ENCODE peak calls at places on chromosomes 12 and 14, in six cellular contexts. One of them, this sample, is unnamed.
A peak's percentile ranks its signal among the peaks of the same experiment; 100 is the strongest.

GRCh38 chr12:57169046-57169795 is 21.8 kb upstream of the LRP1-AS start:
- DNase-seq in mesendoderm: no peak
- DNase-seq in HCT116: no peak
- DNase-seq in neural progenitor cell: no peak
- DNase-seq in fibroblast of lung: no peak
- DNase-seq in HepG2: no peak
- DNase-seq in this sample: no peak

GRCh38 chr14:95078841-95079240 is 78.5 kb downstream of the DICER1 start:
- DNase-seq in mesendoderm: no peak
- DNase-seq in HepG2: no peak
- DNase-seq in HCT116: no peak
- DNase-seq in neural progenitor cell: no peak
- DNase-seq in fibroblast of lung: no peak
- DNase-seq in this sample: no peak

GRCh38 chr12:1916396-1917171 is 1.9 kb downstream of the CACNA2D4 start:
- DNase-seq in HepG2: no peak
- DNase-seq in HCT116: no peak
- DNase-seq in neural progenitor cell: no peak
- DNase-seq in fibroblast of lung: no peak
- DNase-seq in mesendoderm: no peak
- DNase-seq in this sample: no peak

GRCh38 chr12:59375633-59376032 is 220.2 kb upstream of the SLC16A7 start:
- DNase-seq in HCT116: no peak
- DNase-seq in mesendoderm: no peak
- DNase-seq in fibroblast of lung: no peak
- DNase-seq in HepG2: no peak
- DNase-seq in neural progenitor cell: no peak
- DNase-seq in this sample: no peak

GRCh38 chr12:27277846-27278260 is 33.8 kb downstream of the STK38L start:
- DNase-seq in HepG2: peak; percentile 60
- DNase-seq in fibroblast of lung: peak; percentile 96
- DNase-seq in mesendoderm: peak; percentile 73
- DNase-seq in neural progenitor cell: no peak
- DNase-seq in HCT116: peak; percentile 6
- DNase-seq in this sample: peak; percentile 88

GRCh38 chr12:12979731-12980259 is 20.3 kb downstream of the HEBP1 start:
- DNase-seq in neural progenitor cell: peak; percentile 30
- DNase-seq in mesendoderm: peak; percentile 95
- DNase-seq in fibroblast of lung: peak; percentile 96
- DNase-seq in HCT116: no peak
- DNase-seq in HepG2: no peak
- DNase-seq in this sample: peak; percentile 99

GRCh38 chr14:80095623-80096022 is 115.7 kb downstream of the DIO2 start:
- DNase-seq in HepG2: no peak
- DNase-seq in HCT116: no peak
- DNase-seq in fibroblast of lung: peak; percentile 94
- DNase-seq in mesendoderm: no peak
- DNase-seq in neural progenitor cell: no peak
- DNase-seq in this sample: peak; percentile 74

GRCh38 chr12:26054383-26054782 is 70.5 kb downstream of the BHLHE41 start:
- DNase-seq in HCT116: no peak
- DNase-seq in neural progenitor cell: no peak
- DNase-seq in mesendoderm: peak; percentile 46
- DNase-seq in fibroblast of lung: no peak
- DNase-seq in HepG2: no peak
- DNase-seq in this sample: no peak

GRCh38 chr14:103518416-103519042 is 4.1 kb downstream of the CKB start:
- DNase-seq in HepG2: peak; percentile 51
- DNase-seq in mesendoderm: peak; percentile 62
- DNase-seq in neural progenitor cell: peak; percentile 83
- DNase-seq in fibroblast of lung: no peak
- DNase-seq in HCT116: no peak
- DNase-seq in this sample: peak; percentile 63

GRCh38 chr12:65605019-65605418 is 219.3 kb upstream of the HMGA2 start:
- DNase-seq in fibroblast of lung: peak; percentile 40
- DNase-seq in HepG2: no peak
- DNase-seq in HCT116: no peak
- DNase-seq in neural progenitor cell: no peak
- DNase-seq in mesendoderm: no peak
- DNase-seq in this sample: peak; percentile 52

GRCh38 chr12:106051853-106052531 is 86.8 kb downstream of the NUAK1 start:
- DNase-seq in fibroblast of lung: peak; percentile 49
- DNase-seq in HCT116: no peak
- DNase-seq in HepG2: no peak
- DNase-seq in neural progenitor cell: no peak
- DNase-seq in mesendoderm: no peak
- DNase-seq in this sample: peak; percentile 46

GRCh38 chr12:60066655-60067054 is 470.8 kb downstream of the SLC16A7 start:
- DNase-seq in HCT116: no peak
- DNase-seq in mesendoderm: no peak
- DNase-seq in HepG2: no peak
- DNase-seq in fibroblast of lung: no peak
- DNase-seq in neural progenitor cell: no peak
- DNase-seq in this sample: no peak

GRCh38 chr14:94180655-94181271 is 6.6 kb downstream of the PPP4R4 start:
- DNase-seq in neural progenitor cell: peak; percentile 42
- DNase-seq in mesendoderm: peak; percentile 62
- DNase-seq in HepG2: peak; percentile 67
- DNase-seq in fibroblast of lung: peak; percentile 32
- DNase-seq in HCT116: peak; percentile 35
- DNase-seq in this sample: peak; percentile 63

GRCh38 chr14:51732494-51733080 is 80.9 kb downstream of the FRMD6 start:
- DNase-seq in neural progenitor cell: no peak
- DNase-seq in HepG2: no peak
- DNase-seq in HCT116: no peak
- DNase-seq in fibroblast of lung: no peak
- DNase-seq in mesendoderm: no peak
- DNase-seq in this sample: peak; percentile 61

GRCh38 chr12:2094597-2094996 is 41.8 kb downstream of the CACNA1C start:
- DNase-seq in HepG2: no peak
- DNase-seq in fibroblast of lung: no peak
- DNase-seq in HCT116: no peak
- DNase-seq in mesendoderm: no peak
- DNase-seq in neural progenitor cell: no peak
- DNase-seq in this sample: peak; percentile 71

GRCh38 chr12:10307630-10308029 is at the start of gene KLRD1:
- DNase-seq in HCT116: no peak
- DNase-seq in fibroblast of lung: peak; percentile 22
- DNase-seq in neural progenitor cell: no peak
- DNase-seq in HepG2: no peak
- DNase-seq in mesendoderm: no peak
- DNase-seq in this sample: peak; percentile 32

GRCh38 chr12:55708695-55709233 is 1.1 kb upstream of the ITGA7 start:
- DNase-seq in fibroblast of lung: no peak
- DNase-seq in neural progenitor cell: no peak
- DNase-seq in HCT116: no peak
- DNase-seq in mesendoderm: no peak
- DNase-seq in HepG2: no peak
- DNase-seq in this sample: no peak

GRCh38 chr12:96204381-96204780 is 10.2 kb downstream of the ELK3 start:
- DNase-seq in HepG2: no peak
- DNase-seq in mesendoderm: no peak
- DNase-seq in HCT116: no peak
- DNase-seq in fibroblast of lung: no peak
- DNase-seq in neural progenitor cell: no peak
- DNase-seq in this sample: no peak

GRCh38 chr12:9742665-9743064 is 9.8 kb upstream of the CLECL1 start:
- DNase-seq in fibroblast of lung: no peak
- DNase-seq in neural progenitor cell: no peak
- DNase-seq in HepG2: no peak
- DNase-seq in HCT116: no peak
- DNase-seq in mesendoderm: no peak
- DNase-seq in this sample: no peak

GRCh38 chr12:113093409-113094101 is 37.0 kb downstream of the DTX1 start:
- DNase-seq in mesendoderm: no peak
- DNase-seq in HepG2: no peak
- DNase-seq in HCT116: no peak
- DNase-seq in fibroblast of lung: no peak
- DNase-seq in neural progenitor cell: no peak
- DNase-seq in this sample: no peak

GRCh38 chr12:65592416-65592815 is 231.9 kb upstream of the HMGA2 start:
- DNase-seq in fibroblast of lung: no peak
- DNase-seq in mesendoderm: no peak
- DNase-seq in neural progenitor cell: no peak
- DNase-seq in HepG2: no peak
- DNase-seq in HCT116: no peak
- DNase-seq in this sample: no peak

GRCh38 chr14:93861846-93862641 is 65.1 kb upstream of the FAM181A start:
- DNase-seq in fibroblast of lung: no peak
- DNase-seq in neural progenitor cell: no peak
- DNase-seq in HCT116: no peak
- DNase-seq in HepG2: no peak
- DNase-seq in mesendoderm: no peak
- DNase-seq in this sample: no peak

GRCh38 chr12:5083955-5084849 is 40.5 kb downstream of the KCNA5 start:
- DNase-seq in neural progenitor cell: peak; percentile 62
- DNase-seq in HCT116: peak; percentile 28
- DNase-seq in mesendoderm: peak; percentile 72
- DNase-seq in HepG2: peak; percentile 24
- DNase-seq in fibroblast of lung: peak; percentile 83
- DNase-seq in this sample: peak; percentile 67

GRCh38 chr14:61225304-61225703 is 55.8 kb downstream of the TMEM30B start:
- DNase-seq in HCT116: no peak
- DNase-seq in fibroblast of lung: no peak
- DNase-seq in mesendoderm: no peak
- DNase-seq in neural progenitor cell: no peak
- DNase-seq in HepG2: no peak
- DNase-seq in this sample: peak; percentile 32

GRCh38 chr14:61221906-61222305 is 59.2 kb downstream of the TMEM30B start:
- DNase-seq in mesendoderm: no peak
- DNase-seq in HepG2: no peak
- DNase-seq in fibroblast of lung: no peak
- DNase-seq in neural progenitor cell: no peak
- DNase-seq in HCT116: no peak
- DNase-seq in this sample: no peak

GRCh38 chr14:61223552-61223951 is 57.6 kb downstream of the TMEM30B start:
- DNase-seq in neural progenitor cell: no peak
- DNase-seq in fibroblast of lung: no peak
- DNase-seq in HCT116: no peak
- DNase-seq in mesendoderm: no peak
- DNase-seq in HepG2: no peak
- DNase-seq in this sample: no peak

GRCh38 chr14:61219673-61220072 is 61.5 kb downstream of the TMEM30B start:
- DNase-seq in HepG2: no peak
- DNase-seq in fibroblast of lung: no peak
- DNase-seq in HCT116: no peak
- DNase-seq in neural progenitor cell: peak; percentile 13
- DNase-seq in mesendoderm: no peak
- DNase-seq in this sample: peak; percentile 71

DNA sequence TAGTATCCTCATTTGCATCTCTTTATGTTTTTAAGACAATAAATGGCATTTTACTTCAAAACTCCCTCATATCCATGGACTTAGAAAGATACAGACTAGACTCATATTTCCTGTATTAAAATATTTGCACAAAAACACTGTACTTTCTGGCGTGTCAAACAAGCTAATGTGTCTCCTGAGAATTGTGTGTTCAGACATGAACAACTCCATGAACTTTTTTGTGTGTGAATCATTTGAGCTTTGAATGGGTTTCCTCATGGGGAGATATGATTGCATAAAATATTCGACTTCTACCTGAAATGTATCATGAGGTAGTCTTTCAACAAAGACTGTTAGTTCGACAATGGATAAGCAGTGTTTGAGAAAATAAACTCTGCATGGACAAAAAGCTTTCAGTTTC is 58.8 kb downstream of the TMEM30B start:
- DNase-seq in mesendoderm: no peak
- DNase-seq in fibroblast of lung: no peak
- DNase-seq in neural progenitor cell: no peak
- DNase-seq in HepG2: no peak
- DNase-seq in HCT116: no peak
- DNase-seq in this sample: no peak
- H3K9ac ChIP-seq in mesendoderm: no peak overlapping the region
- H3K9ac ChIP-seq in fibroblast of lung: no peak overlapping the region
- H3K9ac ChIP-seq in neural progenitor cell: no peak overlapping the region
- H3K9ac ChIP-seq in HepG2: no peak overlapping the region
- H3K9ac ChIP-seq in HCT116: no peak overlapping the region
- H3K9ac ChIP-seq in this sample: no peak overlapping the region

DNA sequence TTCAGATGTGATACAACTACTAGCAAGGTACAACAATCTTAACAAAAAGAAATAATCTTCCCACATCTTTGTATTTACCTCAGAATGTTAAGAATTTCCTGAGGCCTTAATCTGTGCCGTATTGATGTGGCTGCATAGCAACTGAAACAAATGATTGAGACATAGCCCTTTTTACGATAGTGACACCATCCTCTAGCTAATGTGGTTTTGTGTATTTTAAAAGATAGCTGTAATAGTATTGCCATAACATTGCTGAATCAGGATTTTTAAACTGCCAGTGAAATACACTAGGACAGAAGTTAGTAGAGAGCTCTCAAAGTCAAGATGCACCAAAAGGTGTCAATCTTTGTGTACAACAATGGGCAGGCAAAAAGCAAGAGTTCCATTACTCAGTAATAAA is 11.9 kb downstream of the NPAS3 start:
- DNase-seq in fibroblast of lung: peak; percentile 81
- DNase-seq in neural progenitor cell: no peak
- DNase-seq in HepG2: no peak
- DNase-seq in HCT116: no peak
- DNase-seq in mesendoderm: peak; percentile 42
- DNase-seq in this sample: peak; percentile 29
- H3K4me1 ChIP-seq in fibroblast of lung: no peaks in the 10 kb centered on the region
- H3K4me1 ChIP-seq in neural progenitor cell: no peaks in the 10 kb centered on the region
- H3K4me1 ChIP-seq in HepG2: no peaks in the 10 kb centered on the region
- H3K4me1 ChIP-seq in HCT116: no peaks in the 10 kb centered on the region
- H3K4me1 ChIP-seq in mesendoderm: no peaks in the 10 kb centered on the region
- H3K4me1 ChIP-seq in this sample: no peaks in the 10 kb centered on the region

GRCh38 chr12:121531356-121531750 is 49.5 kb downstream of the KDM2B start:
- DNase-seq in fibroblast of lung: no peak
- DNase-seq in mesendoderm: no peak
- DNase-seq in HepG2: no peak
- DNase-seq in neural progenitor cell: no peak
- DNase-seq in HCT116: no peak
- DNase-seq in this sample: no peak

GRCh38 chr12:121534495-121535148 is 46.2 kb downstream of the KDM2B start:
- DNase-seq in HepG2: no peak
- DNase-seq in neural progenitor cell: peak; percentile 16
- DNase-seq in HCT116: no peak
- DNase-seq in mesendoderm: no peak
- DNase-seq in fibroblast of lung: no peak
- DNase-seq in this sample: no peak

GRCh38 chr12:121535150-121536057 is 45.4 kb downstream of the KDM2B start:
- DNase-seq in neural progenitor cell: no peak
- DNase-seq in HCT116: no peak
- DNase-seq in HepG2: no peak
- DNase-seq in mesendoderm: no peak
- DNase-seq in fibroblast of lung: no peak
- DNase-seq in this sample: no peak

GRCh38 chr12:121532503-121533390 is 48.1 kb downstream of the KDM2B start:
- DNase-seq in HCT116: no peak
- DNase-seq in HepG2: no peak
- DNase-seq in neural progenitor cell: no peak
- DNase-seq in mesendoderm: no peak
- DNase-seq in fibroblast of lung: peak; percentile 26
- DNase-seq in this sample: peak; percentile 10

GRCh38 chr12:121533391-121534090 is 47.3 kb downstream of the KDM2B start:
- DNase-seq in mesendoderm: no peak
- DNase-seq in HCT116: no peak
- DNase-seq in neural progenitor cell: no peak
- DNase-seq in HepG2: no peak
- DNase-seq in fibroblast of lung: no peak
- DNase-seq in this sample: no peak
- H3K4me3 ChIP-seq in mesendoderm: no peak overlapping the region
- H3K4me3 ChIP-seq in HCT116: no peak overlapping the region
- H3K4me3 ChIP-seq in neural progenitor cell: no peak overlapping the region
- H3K4me3 ChIP-seq in HepG2: no peak overlapping the region
- H3K4me3 ChIP-seq in fibroblast of lung: no peak overlapping the region
- H3K4me3 ChIP-seq in this sample: no peak overlapping the region

GRCh38 chr14:69780952-69781351 is 14.0 kb downstream of the SRSF5 start:
- DNase-seq in fibroblast of lung: no peak
- DNase-seq in HCT116: no peak
- DNase-seq in neural progenitor cell: no peak
- DNase-seq in HepG2: no peak
- DNase-seq in mesendoderm: no peak
- DNase-seq in this sample: no peak
- H3K9ac ChIP-seq in fibroblast of lung: no peak overlapping the region
- H3K9ac ChIP-seq in HCT116: no peak overlapping the region
- H3K9ac ChIP-seq in neural progenitor cell: no peak overlapping the region
- H3K9ac ChIP-seq in HepG2: no peak overlapping the region
- H3K9ac ChIP-seq in mesendoderm: no peak overlapping the region
- H3K9ac ChIP-seq in this sample: no peak overlapping the region

This sample was measured in GM23248.